ENCODE peak calls at places on chromosomes 2 and 18, in seven cellular contexts. One of them, this sample, is unnamed.

GRCh38 chr2:70565039-70565731 is 11.6 kb upstream of the TGFA start:
- DNase-seq in HCT116: no peak
- DNase-seq in HepG2: peak
- DNase-seq in GM12878: no peak
- DNase-seq in K562: no peak
- DNase-seq in A549: no peak
- DNase-seq in H1: no peak
- DNase-seq in this sample: no peak

GRCh38 chr2:37610638-37611289 is 60.7 kb downstream of the CDC42EP3 start:
- DNase-seq in GM12878: no peak
- DNase-seq in H1: no peak
- DNase-seq in A549: no peak
- DNase-seq in HCT116: no peak
- DNase-seq in HepG2: no peak
- DNase-seq in K562: no peak
- DNase-seq in this sample: no peak

GRCh38 chr2:48482313-48482712 is 47.6 kb upstream of the STON1 start:
- DNase-seq in GM12878: no peak
- DNase-seq in HepG2: no peak
- DNase-seq in H1: no peak
- DNase-seq in HCT116: no peak
- DNase-seq in A549: no peak
- DNase-seq in K562: no peak
- DNase-seq in this sample: peak

GRCh38 chr2:120494446-120494845 is 148.5 kb downstream of the INHBB start:
- DNase-seq in HepG2: no peak
- DNase-seq in GM12878: no peak
- DNase-seq in H1: no peak
- DNase-seq in K562: no peak
- DNase-seq in A549: no peak
- DNase-seq in HCT116: no peak
- DNase-seq in this sample: no peak

GRCh38 chr2:239310401-239311061 is 90.3 kb downstream of the HDAC4 start:
- DNase-seq in K562: no peak
- DNase-seq in H1: no peak
- DNase-seq in GM12878: no peak
- DNase-seq in HepG2: no peak
- DNase-seq in HCT116: no peak
- DNase-seq in A549: no peak
- DNase-seq in this sample: no peak

GRCh38 chr18:48142994-48143393 is 212.5 kb upstream of the SMAD2 start:
- DNase-seq in H1: no peak
- DNase-seq in A549: no peak
- DNase-seq in HepG2: no peak
- DNase-seq in GM12878: no peak
- DNase-seq in K562: no peak
- DNase-seq in HCT116: no peak
- DNase-seq in this sample: no peak

GRCh38 chr2:14702258-14702657 is 69.7 kb downstream of the LRATD1 start:
- DNase-seq in HepG2: no peak
- DNase-seq in A549: no peak
- DNase-seq in HCT116: no peak
- DNase-seq in GM12878: no peak
- DNase-seq in K562: no peak
- DNase-seq in H1: no peak
- DNase-seq in this sample: peak

GRCh38 chr18:29251681-29252080 is 1074.8 kb upstream of the CDH2 start:
- DNase-seq in HCT116: no peak
- DNase-seq in K562: no peak
- DNase-seq in GM12878: no peak
- DNase-seq in H1: no peak
- DNase-seq in HepG2: no peak
- DNase-seq in A549: no peak
- DNase-seq in this sample: no peak

GRCh38 chr18:389658-390357 is 110.7 kb downstream of the COLEC12 start:
- DNase-seq in K562: no peak
- DNase-seq in H1: no peak
- DNase-seq in HepG2: no peak
- DNase-seq in GM12878: peak
- DNase-seq in HCT116: no peak
- DNase-seq in A549: no peak
- DNase-seq in this sample: peak

GRCh38 chr2:52818958-52819357 is 948.6 kb upstream of the CHAC2 start:
- DNase-seq in HCT116: no peak
- DNase-seq in HepG2: no peak
- DNase-seq in A549: no peak
- DNase-seq in K562: no peak
- DNase-seq in GM12878: no peak
- DNase-seq in H1: no peak
- DNase-seq in this sample: no peak

GRCh38 chr2:52821631-52822030 is 946.0 kb upstream of the CHAC2 start:
- DNase-seq in HCT116: no peak
- DNase-seq in HepG2: no peak
- DNase-seq in H1: no peak
- DNase-seq in K562: no peak
- DNase-seq in A549: no peak
- DNase-seq in GM12878: no peak
- DNase-seq in this sample: peak
- TF ChIP-seq CEBPB in HCT116: no peak
- TF ChIP-seq CEBPB in HepG2: no peak
- TF ChIP-seq CEBPB in H1: no peak
- TF ChIP-seq CEBPB in K562: no peak
- TF ChIP-seq CEBPB in A549: no peak
- TF ChIP-seq CEBPB in GM12878: no peak
- TF ChIP-seq CEBPB in this sample: no peak

GRCh38 chr2:96929245-96929925 is 57.0 kb downstream of the FAM178B start:
- DNase-seq in H1: no peak
- DNase-seq in GM12878: no peak
- DNase-seq in A549: no peak
- DNase-seq in HCT116: no peak
- DNase-seq in HepG2: no peak
- DNase-seq in K562: no peak
- DNase-seq in this sample: no peak

GRCh38 chr2:96926236-96926635 is 56.4 kb upstream of the SEMA4C start:
- DNase-seq in HepG2: no peak
- DNase-seq in HCT116: no peak
- DNase-seq in H1: no peak
- DNase-seq in K562: no peak
- DNase-seq in GM12878: no peak
- DNase-seq in A549: no peak
- DNase-seq in this sample: no peak

GRCh38 chr2:96928277-96928781 is 58.1 kb downstream of the FAM178B start:
- DNase-seq in HepG2: no peak
- DNase-seq in K562: no peak
- DNase-seq in A549: no peak
- DNase-seq in HCT116: no peak
- DNase-seq in GM12878: no peak
- DNase-seq in H1: no peak
- DNase-seq in this sample: no peak

GRCh38 chr2:96926791-96927190 is 56.9 kb upstream of the SEMA4C start:
- DNase-seq in K562: no peak
- DNase-seq in A549: no peak
- DNase-seq in GM12878: no peak
- DNase-seq in HCT116: no peak
- DNase-seq in H1: no peak
- DNase-seq in HepG2: no peak
- DNase-seq in this sample: no peak

GRCh38 chr2:96927420-96928171 is 57.7 kb upstream of the SEMA4C start:
- DNase-seq in H1: no peak
- DNase-seq in HCT116: no peak
- DNase-seq in HepG2: no peak
- DNase-seq in K562: no peak
- DNase-seq in GM12878: no peak
- DNase-seq in A549: no peak
- DNase-seq in this sample: no peak
- TF ChIP-seq CEBPB in H1: no peak
- TF ChIP-seq CEBPB in HCT116: no peak
- TF ChIP-seq CEBPB in HepG2: no peak
- TF ChIP-seq CEBPB in K562: no peak
- TF ChIP-seq CEBPB in GM12878: no peak
- TF ChIP-seq CEBPB in A549: no peak
- TF ChIP-seq CEBPB in this sample: no peak

GRCh38 chr2:189082576-189082975 is 97.0 kb downstream of the COL5A2 start:
- DNase-seq in HCT116: no peak
- DNase-seq in H1: no peak
- DNase-seq in HepG2: no peak
- DNase-seq in GM12878: no peak
- DNase-seq in A549: no peak
- DNase-seq in K562: no peak
- DNase-seq in this sample: peak
- TF ChIP-seq CEBPB in HCT116: no peak
- TF ChIP-seq CEBPB in H1: no peak
- TF ChIP-seq CEBPB in HepG2: no peak
- TF ChIP-seq CEBPB in GM12878: no peak
- TF ChIP-seq CEBPB in A549: no peak
- TF ChIP-seq CEBPB in K562: no peak
- TF ChIP-seq CEBPB in this sample: peak

GRCh38 chr2:171924170-171924942 is 2.1 kb downstream of the HAT1 start:
- DNase-seq in HepG2: no peak
- DNase-seq in K562: no peak
- DNase-seq in HCT116: no peak
- DNase-seq in A549: peak
- DNase-seq in H1: no peak
- DNase-seq in GM12878: no peak
- DNase-seq in this sample: no peak
- TF ChIP-seq CEBPB in HepG2: no peak
- TF ChIP-seq CEBPB in K562: no peak
- TF ChIP-seq CEBPB in HCT116: no peak
- TF ChIP-seq CEBPB in A549: no peak
- TF ChIP-seq CEBPB in H1: no peak
- TF ChIP-seq CEBPB in GM12878: no peak
- TF ChIP-seq CEBPB in this sample: no peak

DNA sequence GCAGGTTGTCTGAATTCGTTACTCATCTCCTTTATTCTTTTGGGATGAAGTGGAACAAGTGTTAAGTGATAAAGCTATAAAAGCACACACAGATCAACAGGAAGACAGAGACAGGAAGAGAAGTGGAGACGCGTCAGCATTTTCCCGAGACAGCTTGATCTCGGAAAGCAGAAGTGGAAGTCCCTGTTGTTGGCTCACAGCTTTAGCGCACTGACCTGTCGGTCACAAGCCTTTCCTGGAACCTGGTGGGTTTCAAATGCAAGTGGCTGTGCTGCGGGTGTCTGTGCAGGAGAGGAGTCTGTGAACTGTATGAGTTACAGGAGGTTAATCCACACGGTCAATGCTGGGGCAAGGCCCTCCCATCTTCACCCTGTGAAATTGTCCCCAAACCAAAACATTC is 116.6 kb upstream of the PELI1 start:
- DNase-seq in GM12878: peak
- DNase-seq in K562: no peak
- DNase-seq in H1: no peak
- DNase-seq in HepG2: no peak
- DNase-seq in HCT116: no peak
- DNase-seq in A549: no peak
- DNase-seq in this sample: no peak
- TF ChIP-seq CEBPB in GM12878: no peak
- TF ChIP-seq CEBPB in K562: no peak
- TF ChIP-seq CEBPB in H1: no peak
- TF ChIP-seq CEBPB in HepG2: no peak
- TF ChIP-seq CEBPB in HCT116: no peak
- TF ChIP-seq CEBPB in A549: no peak
- TF ChIP-seq CEBPB in this sample: no peak

DNA sequence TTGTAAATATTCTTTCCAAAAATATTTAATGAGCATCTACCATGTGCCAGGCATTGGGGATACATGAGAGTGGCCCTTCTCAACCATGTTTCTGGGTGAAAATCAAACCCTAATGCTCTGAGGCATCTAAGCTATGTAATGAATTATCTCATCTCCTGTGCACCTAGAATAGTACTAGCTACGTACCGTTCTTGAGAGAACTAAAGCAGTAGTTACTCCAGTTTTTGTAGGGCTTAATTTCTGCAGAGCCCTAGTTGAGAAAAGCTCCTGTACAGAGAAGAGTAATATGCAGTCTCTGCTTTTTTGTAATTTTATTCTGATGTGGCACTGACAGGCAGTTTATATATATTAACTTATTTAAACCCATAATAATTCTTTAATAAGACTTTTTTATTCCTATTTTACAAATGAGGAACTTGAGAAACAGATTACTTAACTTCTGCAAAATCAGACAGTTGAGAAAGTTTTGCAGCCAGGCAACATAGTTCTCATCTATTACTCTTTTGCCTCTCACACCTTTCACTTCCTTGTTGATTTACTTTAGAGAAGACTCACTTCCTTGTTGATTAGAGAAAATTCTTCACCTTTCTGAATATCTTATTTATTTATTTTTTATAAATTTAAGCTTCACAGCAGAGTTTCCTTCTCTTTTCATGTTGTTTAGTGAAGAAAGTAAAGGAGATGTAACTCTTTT is 3.1 kb downstream of the SPOPL start:
- DNase-seq in GM12878: no peak
- DNase-seq in HepG2: no peak
- DNase-seq in H1: no peak
- DNase-seq in HCT116: no peak
- DNase-seq in K562: no peak
- DNase-seq in A549: no peak
- DNase-seq in this sample: no peak
- TF ChIP-seq CEBPB in GM12878: no peak
- TF ChIP-seq CEBPB in HepG2: no peak
- TF ChIP-seq CEBPB in H1: no peak
- TF ChIP-seq CEBPB in HCT116: no peak
- TF ChIP-seq CEBPB in K562: no peak
- TF ChIP-seq CEBPB in A549: no peak
- TF ChIP-seq CEBPB in this sample: no peak

DNA sequence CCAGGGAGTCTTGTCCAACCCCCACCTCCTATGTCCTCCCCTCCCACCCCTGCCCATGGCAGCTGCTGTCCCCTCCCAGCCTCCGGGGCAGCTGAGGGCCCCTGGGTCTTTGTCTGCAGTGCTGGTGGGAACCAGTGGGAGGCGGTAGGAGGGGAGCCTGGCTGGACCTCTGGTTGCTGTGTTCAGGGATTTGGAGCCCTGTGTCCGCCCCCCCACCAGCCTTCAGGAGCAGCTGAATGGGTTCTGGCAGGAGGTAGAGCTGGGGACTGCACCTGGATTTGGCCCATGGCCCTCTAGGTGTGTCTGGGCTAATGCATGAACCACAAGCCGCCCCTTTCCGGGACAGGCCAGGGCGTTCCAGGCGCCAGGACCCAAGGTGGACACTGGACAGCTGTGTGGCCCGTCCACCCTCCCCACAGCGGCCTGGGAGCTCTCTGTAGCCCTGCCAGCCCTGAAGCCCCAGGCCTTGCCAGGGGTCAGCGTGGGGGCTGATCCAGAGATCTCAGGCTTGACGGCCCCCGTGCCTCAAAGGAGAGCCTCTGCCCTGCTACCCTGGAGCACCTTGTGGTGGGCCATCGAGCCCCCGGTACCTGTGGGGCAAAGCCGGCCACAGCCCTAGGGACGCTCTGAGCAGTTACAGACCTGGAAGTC is 25.4 kb downstream of the GPC1 start:
- DNase-seq in GM12878: no peak
- DNase-seq in H1: no peak
- DNase-seq in HepG2: no peak
- DNase-seq in A549: no peak
- DNase-seq in HCT116: no peak
- DNase-seq in K562: no peak
- DNase-seq in this sample: no peak
- TF ChIP-seq CEBPB in GM12878: no peak
- TF ChIP-seq CEBPB in H1: no peak
- TF ChIP-seq CEBPB in HepG2: no peak
- TF ChIP-seq CEBPB in A549: no peak
- TF ChIP-seq CEBPB in HCT116: no peak
- TF ChIP-seq CEBPB in K562: no peak
- TF ChIP-seq CEBPB in this sample: no peak

This sample was measured in IMR-90.